ENCODE peak calls at places on chromosomes 3 and 15, in six cellular contexts. T is Panc1, W is testis, L is mucosa of descending colon, A is sigmoid colon, I is mammary epithelial cell. Z is an unnamed sample. For H3K36me3, the result is how much of the 10 kb centered on the place peaks cover.

GRCh38 chr3:17023006-17023664 is 138.4 kb downstream of the PLCL2 start:
- DNase-seq in T (no peak), W (no peak), L (no peak), A (no peak), I (peak), Z (no peak)

GRCh38 chr3:43155464-43156121 is 49.7 kb upstream of the POMGNT2 start:
- DNase-seq in T (no peak), W (peak), L (peak), A (peak), I (peak), Z (peak)

GRCh38 chr15:64842986-64843561 is 1.4 kb downstream of the PLEKHO2 start:
- DNase-seq in T (no peak), W (no peak), L (peak), A (peak), I (no peak), Z (peak)

GRCh38 chr3:55267206-55267930 is 219.7 kb downstream of the WNT5A start:
- DNase-seq in T (no peak), W (no peak), L (no peak), A (no peak), I (peak), Z (no peak)

GRCh38 chr3:149657458-149657795 is 398 bp downstream of the WWTR1 start:
- DNase-seq in T (no peak), W (peak), L (peak), A (no peak), I (no peak), Z (no peak)

GRCh38 chr3:133466531-133467386 is 66.9 kb downstream of the BFSP2 start:
- DNase-seq in T (no peak), W (no peak), L (no peak), A (no peak), I (no peak), Z (peak)

GRCh38 chr15:100779331-100780207 is 100.1 kb upstream of the ALDH1A3 start:
- DNase-seq in T (no peak), W (peak), L (no peak), A (peak), I (no peak), Z (peak)

GRCh38 chr3:77553240-77553639 is 513.3 kb downstream of the ROBO2 start:
- DNase-seq in T (no peak), W (no peak), L (no peak), A (no peak), I (no peak), Z (no peak)

GRCh38 chr15:59260090-59260489 is 53.4 kb downstream of the LDHAL6B start:
- DNase-seq in T (no peak), W (no peak), L (peak), A (no peak), I (no peak), Z (no peak)

GRCh38 chr3:152278674-152279427 is 10.1 kb downstream of the MBNL1 start:
- DNase-seq in T (no peak), W (no peak), L (no peak), A (no peak), I (no peak), Z (no peak)

GRCh38 chr15:70266412-70267089 is 168.8 kb upstream of the TLE3 start:
- DNase-seq in T (no peak), W (peak), L (peak), A (peak), I (no peak), Z (peak)

DNA sequence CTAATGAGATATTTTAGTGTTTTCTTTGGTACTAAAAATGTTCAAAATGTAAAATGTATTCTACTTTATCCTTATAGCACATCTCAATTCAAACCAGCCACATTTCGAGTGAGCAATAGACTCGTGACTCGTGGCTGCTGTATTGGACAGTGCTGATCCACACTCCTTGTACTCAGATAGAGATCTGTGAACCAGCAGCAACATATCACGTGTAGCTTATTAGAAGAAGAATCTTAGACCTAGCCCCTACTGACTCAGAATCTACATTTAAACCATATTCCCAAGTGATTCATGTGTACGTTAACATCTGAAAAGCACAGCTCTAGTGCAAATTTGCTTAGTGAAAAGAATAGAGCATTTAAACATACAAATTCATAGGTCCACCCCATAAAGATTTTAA is 130.9 kb downstream of the IL1RAP start:
- DNase-seq in T (no peak), W (no peak), L (no peak), A (no peak), I (peak), Z (no peak)
- H3K36me3 ChIP-seq in T (under half), W (under half), L (under half), A (under half), I (under half), Z (under half)

GRCh38 chr3:100745617-100746016 is 36.3 kb downstream of the TFG start:
- DNase-seq in T (no peak), W (no peak), L (no peak), A (no peak), I (no peak), Z (no peak)

GRCh38 chr3:100748220-100748619 is 38.9 kb downstream of the TFG start:
- DNase-seq in T (no peak), W (no peak), L (no peak), A (no peak), I (no peak), Z (no peak)

GRCh38 chr3:100743535-100743934 is 34.2 kb downstream of the TFG start:
- DNase-seq in T (no peak), W (no peak), L (no peak), A (no peak), I (no peak), Z (no peak)

GRCh38 chr3:100746056-100746455 is 36.8 kb downstream of the TFG start:
- DNase-seq in T (no peak), W (no peak), L (no peak), A (no peak), I (no peak), Z (no peak)

GRCh38 chr3:100744671-100745070 is 35.4 kb downstream of the TFG start:
- DNase-seq in T (no peak), W (no peak), L (no peak), A (no peak), I (no peak), Z (no peak)
- H3K36me3 ChIP-seq in T (half or more), W (under half), L (under half), A (half or more), I (half or more), Z (half or more)

GRCh38 chr15:72201346-72202029 is 3.9 kb upstream of the GRAMD2A start:
- DNase-seq in T (no peak), W (peak), L (no peak), A (no peak), I (no peak), Z (no peak)
- H3K36me3 ChIP-seq in T (half or more), W (under half), L (under half), A (half or more), I (half or more), Z (half or more)

DNA sequence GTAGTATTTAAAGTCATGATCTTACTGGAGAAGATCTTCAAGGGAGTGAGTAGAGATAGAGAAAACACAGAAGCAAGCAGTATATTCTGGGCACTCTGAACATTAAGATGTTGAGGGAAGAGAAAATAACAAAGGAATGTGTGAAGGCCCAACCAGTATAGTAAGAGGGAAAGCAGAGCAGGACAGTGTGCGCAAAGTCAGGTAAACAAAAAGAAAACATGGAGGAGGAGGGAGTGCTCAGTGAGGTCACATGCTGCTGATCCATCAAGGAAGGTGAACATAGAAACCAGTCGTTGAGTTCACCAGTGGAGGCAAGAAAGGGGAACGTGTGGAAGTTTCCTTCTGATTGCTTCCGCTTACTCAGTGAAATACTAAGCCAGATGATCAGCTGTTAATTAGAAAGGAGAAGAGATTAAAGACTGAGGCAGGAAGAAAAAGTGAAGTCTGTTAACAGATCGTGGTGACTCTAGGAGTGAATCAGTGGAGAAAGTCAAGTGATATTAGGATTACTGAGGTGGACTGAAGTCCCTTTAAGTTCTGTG is 47.2 kb downstream of the OPA1 start:
- DNase-seq in T (no peak), W (no peak), L (no peak), A (no peak), I (no peak), Z (no peak)
- H3K36me3 ChIP-seq in T (half or more), W (under half), L (under half), A (half or more), I (under half), Z (under half)

GRCh38 chr3:15711281-15711680 is 86.5 kb downstream of the ANKRD28 start:
- DNase-seq in T (no peak), W (no peak), L (no peak), A (no peak), I (no peak), Z (no peak)
- H3K36me3 ChIP-seq in T (half or more), W (under half), L (under half), A (half or more), I (under half), Z (under half)

GRCh38 chr15:41464889-41465580 is 28.6 kb upstream of the ITPKA start:
- DNase-seq in T (no peak), W (no peak), L (no peak), A (peak), I (no peak), Z (peak)

GRCh38 chr15:41465822-41466421 is 27.8 kb upstream of the ITPKA start:
- DNase-seq in T (peak), W (no peak), L (peak), A (no peak), I (peak), Z (no peak)

GRCh38 chr15:41462396-41462795 is 31.3 kb upstream of the ITPKA start:
- DNase-seq in T (no peak), W (no peak), L (no peak), A (no peak), I (no peak), Z (no peak)

DNA sequence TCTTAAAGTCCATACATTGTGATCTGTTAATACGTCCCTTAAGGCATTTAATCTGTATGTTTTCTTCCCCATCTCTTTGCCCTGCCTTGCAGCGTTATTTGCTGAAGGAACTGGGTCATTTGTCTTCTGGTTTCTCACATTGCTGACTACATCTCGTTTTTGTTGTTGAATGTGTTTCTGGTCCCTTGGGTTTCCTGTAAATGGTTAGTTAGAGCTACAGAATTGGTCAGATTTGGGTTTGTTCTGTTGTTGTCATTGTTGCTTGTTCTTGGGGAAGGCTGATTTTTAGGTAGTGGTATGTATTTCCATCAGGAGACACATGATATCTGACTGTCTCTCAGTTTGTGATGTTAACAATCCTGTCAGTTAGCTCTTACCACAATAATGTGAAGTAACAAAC is 27.0 kb upstream of the ITPKA start:
- DNase-seq in T (no peak), W (no peak), L (no peak), A (no peak), I (no peak), Z (no peak)
- H3K36me3 ChIP-seq in T (under half), W (under half), L (under half), A (half or more), I (under half), Z (under half)